ENCODE peak calls at places on chromosomes 11 and 22, in six cellular contexts. E is AG09309, B is Right ventricle myocardium superior, I is T-cell, W is endothelial cell, N is GF-D8. T is an unnamed sample.

GRCh38 chr22:48161354-48161753 is 1398.9 kb downstream of the TBC1D22A start:
- DNase-seq in E (no peak), B (no peak), I (no peak), W (no peak), N (no peak), T (no peak)

GRCh38 chr11:114346709-114347141 is 50.5 kb downstream of the NNMT start:
- DNase-seq in E (no peak), B (no peak), I (no peak), W (no peak), N (no peak), T (no peak)

GRCh38 chr11:128632151-128632791 is 44.9 kb upstream of the ETS1 start:
- DNase-seq in E (peak), B (no peak), I (no peak), W (peak), N (peak), T (peak)

GRCh38 chr11:2379471-2380174 is 2.5 kb downstream of the CD81 start:
- DNase-seq in E (no peak), B (peak), I (no peak), W (no peak), N (no peak), T (no peak)

GRCh38 chr11:19101803-19102520 is 15.0 kb upstream of the ZDHHC13 start:
- DNase-seq in E (no peak), B (no peak), I (no peak), W (no peak), N (no peak), T (no peak)

GRCh38 chr11:85663781-85664560 is 958 bp downstream of the CREBZF start:
- DNase-seq in E (no peak), B (peak), I (peak), W (peak), N (peak), T (peak)

GRCh38 chr11:114279778-114280532 is 16.2 kb upstream of the NNMT start:
- DNase-seq in E (no peak), B (no peak), I (no peak), W (no peak), N (no peak), T (no peak)

GRCh38 chr11:129846508-129847335 is 31.1 kb downstream of the TMEM45B start:
- DNase-seq in E (peak), B (no peak), I (no peak), W (no peak), N (no peak), T (peak)

GRCh38 chr11:129374993-129375721 is 491 bp upstream of the BARX2 start:
- DNase-seq in E (no peak), B (no peak), I (no peak), W (peak), N (no peak), T (peak)

GRCh38 chr11:12827369-12827768 is 153.1 kb downstream of the TEAD1 start:
- DNase-seq in E (no peak), B (no peak), I (no peak), W (no peak), N (no peak), T (no peak)

GRCh38 chr22:31046591-31047226 is 34.4 kb upstream of the SMTN start:
- DNase-seq in E (no peak), B (peak), I (no peak), W (peak), N (no peak), T (no peak)